ENCODE peak calls at places on chromosome 22, in seven cellular contexts. One of them, this sample, is unnamed.

GRCh38 chr22:32991353-32992115 is 66.6 kb downstream of the SYN3 start:
- DNase-seq in neuronal stem cell: no peak
- DNase-seq in H9: no peak
- DNase-seq in mesendoderm: no peak
- DNase-seq in IMR-90: no peak
- DNase-seq in H1: no peak
- DNase-seq in mesenchymal stem cell: no peak
- DNase-seq in this sample: peak; percentile 94

GRCh38 chr22:29475550-29475949 is 4.5 kb upstream of the NEFH start:
- DNase-seq in H1: no peak
- DNase-seq in H9: no peak
- DNase-seq in mesenchymal stem cell: no peak
- DNase-seq in IMR-90: no peak
- DNase-seq in mesendoderm: no peak
- DNase-seq in neuronal stem cell: no peak
- DNase-seq in this sample: no peak

GRCh38 chr22:31229402-31230140 is 17.5 kb downstream of the LIMK2 start:
- DNase-seq in H9: no peak
- DNase-seq in H1: no peak
- DNase-seq in neuronal stem cell: no peak
- DNase-seq in mesenchymal stem cell: peak; percentile 49
- DNase-seq in IMR-90: peak; percentile 48
- DNase-seq in mesendoderm: no peak
- DNase-seq in this sample: peak; percentile 55

GRCh38 chr22:39429916-39430575 is 26.8 kb upstream of the MGAT3 start:
- DNase-seq in H9: peak; percentile 24
- DNase-seq in mesendoderm: no peak
- DNase-seq in neuronal stem cell: no peak
- DNase-seq in IMR-90: no peak
- DNase-seq in H1: no peak
- DNase-seq in mesenchymal stem cell: no peak
- DNase-seq in this sample: no peak

GRCh38 chr22:39559456-39560105 is 11.0 kb upstream of the CACNA1I start:
- DNase-seq in mesendoderm: peak; percentile 80
- DNase-seq in H1: peak; percentile 41
- DNase-seq in neuronal stem cell: no peak
- DNase-seq in mesenchymal stem cell: no peak
- DNase-seq in H9: peak; percentile 81
- DNase-seq in IMR-90: no peak
- DNase-seq in this sample: no peak

GRCh38 chr22:20012741-20013331 is 3.8 kb downstream of the ARVCF start:
- DNase-seq in IMR-90: no peak
- DNase-seq in H9: no peak
- DNase-seq in neuronal stem cell: no peak
- DNase-seq in H1: no peak
- DNase-seq in mesenchymal stem cell: no peak
- DNase-seq in mesendoderm: no peak
- DNase-seq in this sample: no peak

GRCh38 chr22:39915295-39915726 is 14.4 kb downstream of the GRAP2 start:
- DNase-seq in H9: no peak
- DNase-seq in neuronal stem cell: no peak
- DNase-seq in IMR-90: no peak
- DNase-seq in H1: no peak
- DNase-seq in mesendoderm: no peak
- DNase-seq in mesenchymal stem cell: no peak
- DNase-seq in this sample: no peak

GRCh38 chr22:47125603-47126002 is 363.2 kb downstream of the TBC1D22A start:
- DNase-seq in H1: no peak
- DNase-seq in H9: no peak
- DNase-seq in IMR-90: no peak
- DNase-seq in mesendoderm: peak; percentile 28
- DNase-seq in mesenchymal stem cell: peak; percentile 6
- DNase-seq in neuronal stem cell: no peak
- DNase-seq in this sample: no peak

GRCh38 chr22:34297536-34298120 is 377.4 kb upstream of the LARGE1 start:
- DNase-seq in IMR-90: no peak
- DNase-seq in mesenchymal stem cell: no peak
- DNase-seq in mesendoderm: no peak
- DNase-seq in H1: no peak
- DNase-seq in neuronal stem cell: no peak
- DNase-seq in H9: no peak
- DNase-seq in this sample: no peak

GRCh38 chr22:18130699-18131429 is 19.1 kb upstream of the USP18 start:
- DNase-seq in mesendoderm: no peak
- DNase-seq in mesenchymal stem cell: no peak
- DNase-seq in IMR-90: no peak
- DNase-seq in H1: no peak
- DNase-seq in neuronal stem cell: no peak
- DNase-seq in H9: no peak
- DNase-seq in this sample: no peak

GRCh38 chr22:37187891-37188761 is at the start of gene C1QTNF6:
- DNase-seq in mesenchymal stem cell: peak; percentile 75
- DNase-seq in neuronal stem cell: peak; percentile 64
- DNase-seq in H9: peak; percentile 85
- DNase-seq in mesendoderm: peak; percentile 95
- DNase-seq in IMR-90: peak; percentile 35
- DNase-seq in H1: no peak
- DNase-seq in this sample: peak; percentile 91

GRCh38 chr22:22710719-22711531 is 66.5 kb downstream of the GGTLC2 start:
- DNase-seq in IMR-90: peak; percentile 17
- DNase-seq in neuronal stem cell: peak; percentile 45
- DNase-seq in mesenchymal stem cell: peak; percentile 6
- DNase-seq in H1: no peak
- DNase-seq in mesendoderm: peak; percentile 37
- DNase-seq in H9: peak; percentile 75
- DNase-seq in this sample: peak; percentile 40

GRCh38 chr22:19430890-19431541 is 517 bp downstream of the HIRA start:
- DNase-seq in mesendoderm: peak; percentile 82
- DNase-seq in H1: no peak
- DNase-seq in IMR-90: peak; percentile 19
- DNase-seq in neuronal stem cell: peak; percentile 39
- DNase-seq in mesenchymal stem cell: peak; percentile 59
- DNase-seq in H9: peak; percentile 51
- DNase-seq in this sample: peak; percentile 27

GRCh38 chr22:46867106-46867505 is 104.7 kb downstream of the TBC1D22A start:
- DNase-seq in H9: no peak
- DNase-seq in H1: no peak
- DNase-seq in mesendoderm: no peak
- DNase-seq in mesenchymal stem cell: no peak
- DNase-seq in neuronal stem cell: no peak
- DNase-seq in IMR-90: no peak
- DNase-seq in this sample: no peak

DNA sequence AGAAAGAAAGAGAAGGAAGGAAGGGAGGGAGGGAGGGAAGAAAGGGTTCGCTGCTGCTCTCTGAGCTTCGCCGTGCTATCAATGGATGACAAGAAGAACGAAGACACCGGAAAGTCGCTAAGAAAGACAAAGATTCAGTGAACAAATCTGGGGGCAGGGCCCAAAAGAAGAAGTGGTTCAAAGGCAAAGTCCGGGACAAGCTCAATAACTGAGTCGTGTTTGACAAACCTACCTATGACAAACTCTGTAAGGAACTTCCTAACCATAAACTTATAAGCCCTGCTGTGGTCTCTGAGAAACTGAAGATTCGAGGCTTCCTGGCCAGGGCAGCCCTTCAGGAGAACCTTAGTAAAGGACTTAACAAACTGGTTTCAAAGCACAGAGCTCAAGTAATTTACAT is 2.9 kb upstream of the TTLL1 start:
- DNase-seq in mesenchymal stem cell: no peak
- DNase-seq in IMR-90: peak; percentile 8
- DNase-seq in H1: no peak
- DNase-seq in mesendoderm: no peak
- DNase-seq in neuronal stem cell: no peak
- DNase-seq in H9: no peak
- DNase-seq in this sample: no peak
- H3K23ac ChIP-seq in mesenchymal stem cell: no peak overlapping the region
- H3K23ac ChIP-seq in IMR-90: no peak overlapping the region
- H3K23ac ChIP-seq in H1: no peak overlapping the region
- H3K23ac ChIP-seq in mesendoderm: no peak overlapping the region
- H3K23ac ChIP-seq in neuronal stem cell: no peak overlapping the region
- H3K23ac ChIP-seq in H9: no peak overlapping the region
- H3K23ac ChIP-seq in this sample: no peak overlapping the region

DNA sequence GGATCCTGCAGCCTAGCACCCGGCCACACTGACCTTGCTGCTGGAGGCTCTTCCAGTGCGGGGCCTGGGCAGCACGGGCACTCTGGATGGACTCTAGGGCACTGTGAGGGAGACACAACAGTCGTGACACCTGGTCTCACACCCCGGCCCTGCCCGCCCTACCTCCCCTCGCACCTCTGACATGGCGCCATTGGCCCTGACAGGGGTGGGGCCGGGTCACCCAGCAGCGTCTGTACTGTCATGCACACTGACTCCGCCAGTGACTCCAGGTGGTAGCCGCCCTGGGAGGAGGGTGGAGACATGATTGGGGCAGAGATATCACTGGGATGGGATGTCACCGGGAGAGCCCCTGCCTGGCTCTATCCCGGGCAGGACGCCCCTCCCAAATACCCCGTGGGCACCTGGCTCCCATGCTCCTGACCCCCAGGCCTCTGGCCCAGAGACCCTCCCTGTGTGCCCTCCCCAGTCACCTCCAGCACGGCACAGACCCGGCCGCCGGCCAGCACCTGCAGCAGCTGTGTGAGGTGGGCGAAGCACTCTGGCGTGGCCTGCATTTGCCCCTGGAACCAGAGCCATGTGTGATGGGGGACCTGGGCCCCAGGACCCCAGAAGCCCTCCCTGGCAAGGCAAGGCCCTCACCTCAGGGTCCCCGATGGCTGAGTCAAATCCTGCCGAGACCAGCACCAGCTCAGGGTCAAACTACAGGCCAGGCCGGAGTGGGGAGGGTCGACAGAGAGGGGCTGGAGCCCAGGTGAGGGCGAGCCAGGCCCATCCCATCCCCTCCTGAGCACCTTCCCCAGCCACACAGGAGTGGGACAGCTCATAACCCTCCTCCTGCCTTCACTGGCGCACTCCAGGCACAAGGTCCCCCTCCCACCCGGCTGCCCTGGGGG is 2.6 kb downstream of the HDAC10 start:
- DNase-seq in mesendoderm: no peak
- DNase-seq in H9: no peak
- DNase-seq in H1: no peak
- DNase-seq in mesenchymal stem cell: no peak
- DNase-seq in neuronal stem cell: no peak
- DNase-seq in IMR-90: no peak
- DNase-seq in this sample: no peak
- H3K4me2 ChIP-seq in mesendoderm: no peak overlapping the region
- H3K4me2 ChIP-seq in H9: no peak overlapping the region
- H3K4me2 ChIP-seq in H1: peak overlapping the region; percentile 28
- H3K4me2 ChIP-seq in mesenchymal stem cell: no peak overlapping the region
- H3K4me2 ChIP-seq in neuronal stem cell: no peak overlapping the region
- H3K4me2 ChIP-seq in IMR-90: no peak overlapping the region
- H3K4me2 ChIP-seq in this sample: no peak overlapping the region

DNA sequence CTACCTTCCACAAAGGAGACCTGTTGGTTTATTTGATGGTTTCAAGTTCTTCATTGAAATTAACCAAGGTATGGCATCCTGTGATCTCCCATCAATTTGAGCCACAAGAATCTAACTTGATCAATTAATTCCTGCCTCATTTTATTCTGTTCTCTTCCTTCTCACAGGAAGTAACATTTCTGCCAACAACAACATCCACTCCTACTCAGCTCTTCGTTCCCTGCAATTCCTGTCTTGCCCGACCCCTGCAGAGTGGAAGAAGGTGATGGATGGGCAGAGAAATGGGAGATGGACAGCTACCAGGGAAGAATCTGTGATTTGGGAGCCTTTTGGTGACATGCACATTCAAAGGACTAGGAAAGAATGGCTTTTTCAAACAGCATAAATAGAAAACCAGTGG is 112.8 kb upstream of the SEZ6L start:
- DNase-seq in IMR-90: no peak
- DNase-seq in H1: no peak
- DNase-seq in neuronal stem cell: no peak
- DNase-seq in mesenchymal stem cell: no peak
- DNase-seq in H9: no peak
- DNase-seq in mesendoderm: no peak
- DNase-seq in this sample: no peak
- H3K23ac ChIP-seq in IMR-90: no peak overlapping the region
- H3K23ac ChIP-seq in H1: no peak overlapping the region
- H3K23ac ChIP-seq in neuronal stem cell: no peak overlapping the region
- H3K23ac ChIP-seq in mesenchymal stem cell: no peak overlapping the region
- H3K23ac ChIP-seq in H9: no peak overlapping the region
- H3K23ac ChIP-seq in mesendoderm: no peak overlapping the region
- H3K23ac ChIP-seq in this sample: no peak overlapping the region

GRCh38 chr22:27671413-27671721 is 130.2 kb downstream of the MN1 start:
- DNase-seq in IMR-90: no peak
- DNase-seq in mesenchymal stem cell: no peak
- DNase-seq in neuronal stem cell: no peak
- DNase-seq in H9: no peak
- DNase-seq in mesendoderm: no peak
- DNase-seq in H1: no peak
- DNase-seq in this sample: no peak

GRCh38 chr22:27668828-27669797 is 132.4 kb downstream of the MN1 start:
- DNase-seq in H1: no peak
- DNase-seq in mesenchymal stem cell: peak; percentile 88
- DNase-seq in mesendoderm: peak; percentile 71
- DNase-seq in IMR-90: peak; percentile 18
- DNase-seq in H9: peak; percentile 48
- DNase-seq in neuronal stem cell: no peak
- DNase-seq in this sample: no peak

GRCh38 chr22:27667121-27667843 is 134.3 kb downstream of the MN1 start:
- DNase-seq in mesenchymal stem cell: no peak
- DNase-seq in H1: no peak
- DNase-seq in mesendoderm: peak; percentile 59
- DNase-seq in IMR-90: no peak
- DNase-seq in neuronal stem cell: no peak
- DNase-seq in H9: no peak
- DNase-seq in this sample: no peak

GRCh38 chr22:27670701-27671412 is 130.7 kb downstream of the MN1 start:
- DNase-seq in neuronal stem cell: peak; percentile 90
- DNase-seq in IMR-90: no peak
- DNase-seq in mesendoderm: peak; percentile 98
- DNase-seq in H9: peak; percentile 87
- DNase-seq in H1: peak; percentile 47
- DNase-seq in mesenchymal stem cell: peak; percentile 42
- DNase-seq in this sample: no peak

DNA sequence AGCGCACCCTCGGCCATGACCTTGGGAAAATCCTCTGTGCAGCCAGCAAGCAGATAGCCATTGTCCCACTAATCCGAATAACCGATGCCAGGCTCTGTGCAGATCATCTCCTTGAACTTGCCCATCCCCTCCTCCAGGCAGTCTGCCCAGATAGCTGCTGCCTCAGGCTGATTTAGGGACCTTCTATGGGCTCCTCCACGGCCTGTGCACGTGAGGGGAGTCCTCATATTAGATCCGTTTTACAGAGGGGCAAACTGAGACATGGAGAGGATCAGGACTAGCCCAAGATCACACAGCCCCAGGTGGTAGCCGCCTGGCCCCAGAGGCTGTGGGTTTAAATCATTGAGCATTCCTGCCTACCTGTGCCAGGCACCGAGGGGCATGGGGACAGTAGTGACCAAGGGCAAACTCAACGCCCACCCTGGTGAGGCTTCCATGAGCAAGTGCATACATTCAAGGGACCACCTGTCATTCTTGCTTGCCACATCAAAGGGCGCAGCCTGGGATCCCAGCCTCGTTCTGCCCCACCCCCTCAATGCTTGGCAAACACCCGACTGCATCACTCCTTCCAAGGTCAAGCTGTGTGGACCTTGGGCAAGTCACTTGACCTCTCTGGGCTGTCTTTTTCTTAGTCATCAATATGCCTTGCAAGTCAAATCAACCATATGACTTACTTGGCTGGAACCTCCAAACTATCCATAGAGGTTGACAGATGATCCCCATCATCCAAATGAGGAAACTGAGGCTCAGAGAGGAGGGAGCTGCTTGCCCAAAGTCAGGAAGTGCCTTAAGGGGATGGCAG is 131.6 kb downstream of the MN1 start:
- DNase-seq in IMR-90: no peak
- DNase-seq in H9: peak; percentile 55
- DNase-seq in neuronal stem cell: no peak
- DNase-seq in mesendoderm: peak; percentile 61
- DNase-seq in mesenchymal stem cell: peak; percentile 63
- DNase-seq in H1: no peak
- DNase-seq in this sample: no peak
- H3K4me2 ChIP-seq in IMR-90: no peak overlapping the region
- H3K4me2 ChIP-seq in H9: no peak overlapping the region
- H3K4me2 ChIP-seq in neuronal stem cell: peak overlapping the region; percentile 39
- H3K4me2 ChIP-seq in mesendoderm: peak overlapping the region; percentile 28
- H3K4me2 ChIP-seq in mesenchymal stem cell: no peak overlapping the region
- H3K4me2 ChIP-seq in H1: peak overlapping the region; percentile 41
- H3K4me2 ChIP-seq in this sample: no peak overlapping the region

This sample was measured in trophoblast cell.